ENCODE peak calls at places on chromosomes 1 and 21, in seven cellular contexts. I is transverse colon; N is dorsolateral prefrontal cortex; U is activated CD4-positive, CD25-positive, alpha-beta regulatory T cell treated with anti-CD3 and anti-CD28 coated beads, Interleukin-2, amount 50 U/mL, for 72 hours; D is T-helper 9 cell; Q is EL; G is stomach. Z is an unnamed sample.

GRCh38 chr1:145690587-145691558 is 16.3 kb downstream of the PDZK1 start:
- DNase-seq in I (peak; percentile 17), N (no peak), U (no peak), D (no peak), Q (peak; percentile 73), G (no peak), Z (no peak)

GRCh38 chr1:212968385-212968863 is 18.1 kb downstream of the VASH2 start:
- DNase-seq in I (no peak), N (no peak), U (no peak), D (no peak), Q (no peak), G (no peak), Z (no peak)

GRCh38 chr1:116411784-116412479 is 38.9 kb downstream of the ATP1A1 start:
- DNase-seq in I (no peak), N (no peak), U (no peak), D (no peak), Q (peak; percentile 32), G (no peak), Z (no peak)

GRCh38 chr1:6731905-6732304 is 30.3 kb upstream of the DNAJC11 start:
- DNase-seq in I (no peak), N (no peak), U (no peak), D (no peak), Q (no peak), G (no peak), Z (no peak)

GRCh38 chr1:227612658-227613057 is 49.3 kb downstream of the ZNF678 start:
- DNase-seq in I (no peak), N (no peak), U (no peak), D (no peak), Q (no peak), G (no peak), Z (no peak)

GRCh38 chr1:151995774-151996173 is 2.1 kb upstream of the S100A10 start:
- DNase-seq in I (no peak), N (no peak), U (no peak), D (no peak), Q (no peak), G (no peak), Z (no peak)

GRCh38 chr21:43757601-43758000 is 18.5 kb downstream of the CSTB start:
- DNase-seq in I (no peak), N (no peak), U (no peak), D (no peak), Q (no peak), G (no peak), Z (no peak)

GRCh38 chr1:33270808-33271465 is 14.6 kb downstream of the ZNF362 start:
- DNase-seq in I (no peak), N (no peak), U (no peak), D (no peak), Q (no peak), G (no peak), Z (no peak)

GRCh38 chr1:210340311-210340710 is 11.6 kb downstream of the HHAT start:
- DNase-seq in I (no peak), N (no peak), U (no peak), D (no peak), Q (no peak), G (no peak), Z (no peak)